ENCODE peak calls at places on chromosome 11, in eight cellular contexts. W is fibroblast of lung, T is GM23248, P is IMR-90, G is HCT116, E is mammary epithelial cell, F is keratinocyte, X is DND-41. N is an unnamed sample.

GRCh38 chr11:94728541-94728940 is 39.6 kb upstream of the AMOTL1 start:
- DNase-seq in W (peak; percentile 85), T (peak; percentile 84), P (no peak), G (no peak), E (peak; percentile 59), F (no peak), X (no peak), N (no peak)

GRCh38 chr11:1766719-1767398 is 3.1 kb upstream of the CTSD start:
- DNase-seq in W (no peak), T (no peak), P (no peak), G (no peak), E (no peak), F (no peak), X (no peak), N (no peak)

GRCh38 chr11:94186342-94187203 is 57.9 kb downstream of the PANX1 start:
- DNase-seq in W (no peak), T (no peak), P (no peak), G (no peak), E (no peak), F (no peak), X (no peak), N (no peak)

GRCh38 chr11:67267188-67268035 is 1.1 kb downstream of the GRK2 start:
- DNase-seq in W (no peak), T (no peak), P (no peak), G (no peak), E (peak; percentile 59), F (no peak), X (peak; percentile 55), N (peak; percentile 64)

GRCh38 chr11:117232911-117233409 is 489 bp downstream of the RNF214 start:
- DNase-seq in W (no peak), T (peak; percentile 47), P (no peak), G (no peak), E (no peak), F (no peak), X (no peak), N (no peak)

GRCh38 chr11:114057147-114057546 is 2.4 kb upstream of the ZBTB16 start:
- DNase-seq in W (no peak), T (no peak), P (no peak), G (no peak), E (no peak), F (no peak), X (no peak), N (no peak)

GRCh38 chr11:27720277-27720830 is 20.1 kb upstream of the BDNF start:
- DNase-seq in W (peak; percentile 58), T (peak; percentile 77), P (peak; percentile 68), G (no peak), E (peak; percentile 45), F (no peak), X (no peak), N (no peak)

GRCh38 chr11:100930185-100930778 is 199.3 kb downstream of the PGR start:
- DNase-seq in W (peak; percentile 67), T (peak; percentile 69), P (peak; percentile 81), G (peak; percentile 47), E (peak; percentile 50), F (peak; percentile 17), X (no peak), N (peak; percentile 85)

GRCh38 chr11:27431808-27432207 is 40.8 kb downstream of the LGR4 start:
- DNase-seq in W (no peak), T (no peak), P (no peak), G (no peak), E (no peak), F (no peak), X (no peak), N (no peak)

GRCh38 chr11:78791964-78792363 is 217.3 kb upstream of the NARS2 start:
- DNase-seq in W (no peak), T (no peak), P (peak; percentile 52), G (no peak), E (no peak), F (no peak), X (no peak), N (no peak)

GRCh38 chr11:1502971-1503707 is 16.6 kb upstream of the MOB2 start:
- DNase-seq in W (peak; percentile 23), T (no peak), P (no peak), G (no peak), E (no peak), F (no peak), X (no peak), N (no peak)

GRCh38 chr11:93498099-93499040 is 44.8 kb downstream of the SMCO4 start:
- DNase-seq in W (peak; percentile 84), T (peak; percentile 10), P (peak; percentile 51), G (no peak), E (no peak), F (no peak), X (no peak), N (no peak)

GRCh38 chr11:17686185-17686980 is 33.0 kb upstream of the MYOD1 start:
- DNase-seq in W (peak; percentile 75), T (no peak), P (no peak), G (no peak), E (no peak), F (no peak), X (no peak), N (no peak)

GRCh38 chr11:70281114-70281729 is 10.7 kb downstream of the PPFIA1 start:
- DNase-seq in W (peak; percentile 76), T (peak; percentile 85), P (peak; percentile 83), G (no peak), E (no peak), F (no peak), X (no peak), N (no peak)

GRCh38 chr11:73359341-73359740 is 16.9 kb upstream of the RELT start:
- DNase-seq in W (no peak), T (peak; percentile 89), P (peak; percentile 22), G (no peak), E (peak; percentile 34), F (no peak), X (no peak), N (no peak)

GRCh38 chr11:129643031-129643721 is 172.5 kb upstream of the TMEM45B start:
- DNase-seq in W (peak; percentile 68), T (peak; percentile 86), P (peak; percentile 74), G (no peak), E (peak; percentile 97), F (peak; percentile 66), X (no peak), N (no peak)

GRCh38 chr11:96664108-96664507 is 274.3 kb downstream of the JRKL start:
- DNase-seq in W (no peak), T (no peak), P (no peak), G (no peak), E (no peak), F (no peak), X (no peak), N (no peak)

GRCh38 chr11:86952933-86953637 is 2.1 kb downstream of the FZD4 start:
- DNase-seq in W (peak; percentile 36), T (peak; percentile 66), P (peak; percentile 59), G (no peak), E (no peak), F (no peak), X (no peak), N (no peak)
- H2AFZ ChIP-seq in W (no peak overlapping the region), T (peak overlapping the region; percentile 19), P (no peak overlapping the region), G (no peak overlapping the region), E (no peak overlapping the region), F (no peak overlapping the region), X (no peak overlapping the region), N (no peak overlapping the region)

DNA sequence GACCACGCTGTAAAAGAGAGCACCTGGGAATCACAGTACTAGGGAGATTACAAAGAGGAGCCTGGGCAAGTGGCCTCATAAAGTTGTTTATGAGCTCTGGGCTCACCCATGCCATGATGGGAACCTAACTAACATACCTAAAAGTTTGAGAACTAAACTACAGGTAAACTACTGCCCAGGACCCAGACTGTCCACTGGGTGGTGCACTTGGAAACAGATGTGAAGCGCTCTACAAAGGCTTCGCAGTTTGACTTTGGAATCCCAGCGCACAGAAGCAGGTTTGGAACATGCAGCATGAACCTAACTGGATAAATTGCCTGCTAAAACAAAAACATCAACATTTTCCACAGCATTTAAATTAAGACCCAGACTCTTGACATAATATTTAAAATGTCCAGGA is 418.6 kb downstream of the FAM181B start:
- DNase-seq in W (no peak), T (peak; percentile 0), P (no peak), G (no peak), E (peak; percentile 5), F (no peak), X (no peak), N (peak; percentile 73)
- H2AFZ ChIP-seq in W (no peak overlapping the region), T (no peak overlapping the region), P (no peak overlapping the region), G (no peak overlapping the region), E (no peak overlapping the region), F (no peak overlapping the region), X (no peak overlapping the region), N (no peak overlapping the region)

GRCh38 chr11:64637346-64638016 is 46.5 kb downstream of the SLC22A12 start:
- DNase-seq in W (no peak), T (peak; percentile 36), P (no peak), G (no peak), E (no peak), F (no peak), X (no peak), N (no peak)
- H2AFZ ChIP-seq in W (no peak overlapping the region), T (no peak overlapping the region), P (no peak overlapping the region), G (no peak overlapping the region), E (no peak overlapping the region), F (no peak overlapping the region), X (no peak overlapping the region), N (no peak overlapping the region)

GRCh38 chr11:71395774-71396173 is 52.4 kb downstream of the DHCR7 start:
- DNase-seq in W (no peak), T (no peak), P (no peak), G (no peak), E (no peak), F (no peak), X (no peak), N (no peak)

GRCh38 chr11:71396548-71397123 is 51.6 kb downstream of the DHCR7 start:
- DNase-seq in W (no peak), T (no peak), P (no peak), G (no peak), E (no peak), F (no peak), X (peak; percentile 69), N (no peak)

GRCh38 chr11:71397328-71397860 is 50.8 kb downstream of the DHCR7 start:
- DNase-seq in W (no peak), T (no peak), P (no peak), G (no peak), E (no peak), F (no peak), X (no peak), N (no peak)

GRCh38 chr11:71393283-71393682 is 54.9 kb downstream of the DHCR7 start:
- DNase-seq in W (no peak), T (no peak), P (no peak), G (no peak), E (no peak), F (no peak), X (no peak), N (no peak)

DNA sequence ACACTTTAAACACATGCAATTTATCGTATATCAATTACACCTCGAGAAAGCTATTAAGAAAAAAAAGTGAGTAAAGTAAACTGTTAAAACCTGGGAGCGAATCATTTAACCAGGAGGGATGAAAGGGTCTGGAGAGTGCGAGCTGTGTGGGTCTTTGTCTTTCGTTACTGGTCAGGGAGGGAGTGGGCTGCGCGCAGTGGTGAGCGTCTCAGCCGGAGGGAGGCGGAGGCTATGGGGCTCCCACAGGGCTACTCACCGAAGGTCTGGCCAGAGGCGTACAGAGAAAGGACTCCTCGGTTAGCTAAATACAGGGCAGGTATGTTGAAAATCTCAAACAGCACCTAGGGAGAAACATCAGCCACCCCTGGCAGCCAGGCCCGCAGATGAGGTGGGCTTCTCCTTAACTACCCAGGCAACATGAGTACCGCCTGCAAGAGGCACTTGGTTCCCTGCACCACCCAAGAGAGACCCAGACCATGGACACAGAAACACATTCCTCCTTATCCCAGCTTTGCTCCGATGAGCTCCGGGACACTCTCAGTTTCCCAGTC is 53.1 kb downstream of the DHCR7 start:
- DNase-seq in W (no peak), T (no peak), P (no peak), G (no peak), E (no peak), F (no peak), X (no peak), N (no peak)
- H2AFZ ChIP-seq in W (no peak overlapping the region), T (no peak overlapping the region), P (no peak overlapping the region), G (no peak overlapping the region), E (no peak overlapping the region), F (no peak overlapping the region), X (no peak overlapping the region), N (no peak overlapping the region)

GRCh38 chr11:43697679-43698078 is 17.1 kb downstream of the HSD17B12 start:
- DNase-seq in W (peak; percentile 58), T (no peak), P (peak; percentile 64), G (no peak), E (no peak), F (no peak), X (no peak), N (no peak)
- H2AFZ ChIP-seq in W (no peak overlapping the region), T (no peak overlapping the region), P (no peak overlapping the region), G (no peak overlapping the region), E (no peak overlapping the region), F (no peak overlapping the region), X (no peak overlapping the region), N (no peak overlapping the region)

N was measured in Karpas-422.